ENCODE peak calls at places on chromosome 1, in four cellular contexts. One of them, this sample, is unnamed.

GRCh38 chr1:210235363-210236053 is 2.9 kb downstream of the SERTAD4 start:
- DNase-seq in AG09309: no peak
- DNase-seq in fibroblast of mammary gland: no peak
- DNase-seq in transverse colon: no peak
- DNase-seq in this sample: no peak

GRCh38 chr1:42747125-42747524 is 7.1 kb upstream of the CLDN19 start:
- DNase-seq in AG09309: no peak
- DNase-seq in fibroblast of mammary gland: peak
- DNase-seq in transverse colon: peak
- DNase-seq in this sample: no peak

GRCh38 chr1:224500802-224501201 is 66.2 kb upstream of the WDR26 start:
- DNase-seq in fibroblast of mammary gland: no peak
- DNase-seq in AG09309: no peak
- DNase-seq in transverse colon: no peak
- DNase-seq in this sample: no peak

GRCh38 chr1:165949335-165950130 is 122.1 kb downstream of the UCK2 start:
- DNase-seq in fibroblast of mammary gland: no peak
- DNase-seq in AG09309: no peak
- DNase-seq in transverse colon: no peak
- DNase-seq in this sample: peak

GRCh38 chr1:233598891-233599541 is 14.9 kb upstream of the KCNK1 start:
- DNase-seq in transverse colon: no peak
- DNase-seq in AG09309: no peak
- DNase-seq in fibroblast of mammary gland: no peak
- DNase-seq in this sample: no peak

GRCh38 chr1:1782399-1783221 is 4.3 kb upstream of the NADK start:
- DNase-seq in AG09309: peak
- DNase-seq in fibroblast of mammary gland: peak
- DNase-seq in transverse colon: peak
- DNase-seq in this sample: peak

GRCh38 chr1:114627107-114627506 is 42.7 kb downstream of the DENND2C start:
- DNase-seq in fibroblast of mammary gland: no peak
- DNase-seq in transverse colon: no peak
- DNase-seq in AG09309: no peak
- DNase-seq in this sample: no peak

GRCh38 chr1:230084408-230085177 is 17.6 kb downstream of the GALNT2 start:
- DNase-seq in fibroblast of mammary gland: peak
- DNase-seq in transverse colon: peak
- DNase-seq in AG09309: peak
- DNase-seq in this sample: peak

GRCh38 chr1:46721806-46722205 is 2.9 kb upstream of the EFCAB14 start:
- DNase-seq in AG09309: no peak
- DNase-seq in transverse colon: no peak
- DNase-seq in fibroblast of mammary gland: no peak
- DNase-seq in this sample: no peak

GRCh38 chr1:87863317-87863716 is 534.6 kb downstream of the LMO4 start:
- DNase-seq in transverse colon: no peak
- DNase-seq in AG09309: no peak
- DNase-seq in fibroblast of mammary gland: no peak
- DNase-seq in this sample: no peak

GRCh38 chr1:99469641-99470040 is 176.3 kb upstream of the PALMD start:
- DNase-seq in fibroblast of mammary gland: peak
- DNase-seq in AG09309: no peak
- DNase-seq in transverse colon: no peak
- DNase-seq in this sample: peak

GRCh38 chr1:51753969-51754368 is 124.6 kb downstream of the NRDC start:
- DNase-seq in transverse colon: no peak
- DNase-seq in AG09309: no peak
- DNase-seq in fibroblast of mammary gland: no peak
- DNase-seq in this sample: no peak

GRCh38 chr1:231836227-231836893 is 209.8 kb downstream of the DISC1 start:
- DNase-seq in transverse colon: no peak
- DNase-seq in fibroblast of mammary gland: no peak
- DNase-seq in AG09309: no peak
- DNase-seq in this sample: no peak

GRCh38 chr1:74271503-74271902 is 36.3 kb downstream of the TNNI3K start:
- DNase-seq in AG09309: no peak
- DNase-seq in fibroblast of mammary gland: no peak
- DNase-seq in transverse colon: no peak
- DNase-seq in this sample: no peak

GRCh38 chr1:55542901-55543504 is 327.8 kb upstream of the USP24 start:
- DNase-seq in AG09309: peak
- DNase-seq in transverse colon: no peak
- DNase-seq in fibroblast of mammary gland: peak
- DNase-seq in this sample: peak

GRCh38 chr1:1973716-1974642 is 29.6 kb downstream of the CFAP74 start:
- DNase-seq in fibroblast of mammary gland: no peak
- DNase-seq in AG09309: no peak
- DNase-seq in transverse colon: no peak
- DNase-seq in this sample: no peak

GRCh38 chr1:219058891-219059820 is 114.5 kb upstream of the LYPLAL1 start:
- DNase-seq in AG09309: no peak
- DNase-seq in transverse colon: no peak
- DNase-seq in fibroblast of mammary gland: peak
- DNase-seq in this sample: no peak

GRCh38 chr1:119298687-119299086 is 69.9 kb upstream of the HAO2 start:
- DNase-seq in transverse colon: no peak
- DNase-seq in AG09309: no peak
- DNase-seq in fibroblast of mammary gland: peak
- DNase-seq in this sample: peak

GRCh38 chr1:232748910-232749368 is 56.3 kb upstream of the MAP10 start:
- DNase-seq in transverse colon: no peak
- DNase-seq in fibroblast of mammary gland: no peak
- DNase-seq in AG09309: no peak
- DNase-seq in this sample: no peak

GRCh38 chr1:59699227-59699847 is 115.4 kb upstream of the HOOK1 start:
- DNase-seq in fibroblast of mammary gland: peak
- DNase-seq in transverse colon: no peak
- DNase-seq in AG09309: no peak
- DNase-seq in this sample: peak

GRCh38 chr1:24955161-24955560 is 25.1 kb upstream of the RUNX3 start:
- DNase-seq in transverse colon: no peak
- DNase-seq in fibroblast of mammary gland: peak
- DNase-seq in AG09309: peak
- DNase-seq in this sample: peak

GRCh38 chr1:76137746-76138145 is 63.2 kb downstream of the ST6GALNAC3 start:
- DNase-seq in fibroblast of mammary gland: no peak
- DNase-seq in AG09309: no peak
- DNase-seq in transverse colon: no peak
- DNase-seq in this sample: no peak

DNA sequence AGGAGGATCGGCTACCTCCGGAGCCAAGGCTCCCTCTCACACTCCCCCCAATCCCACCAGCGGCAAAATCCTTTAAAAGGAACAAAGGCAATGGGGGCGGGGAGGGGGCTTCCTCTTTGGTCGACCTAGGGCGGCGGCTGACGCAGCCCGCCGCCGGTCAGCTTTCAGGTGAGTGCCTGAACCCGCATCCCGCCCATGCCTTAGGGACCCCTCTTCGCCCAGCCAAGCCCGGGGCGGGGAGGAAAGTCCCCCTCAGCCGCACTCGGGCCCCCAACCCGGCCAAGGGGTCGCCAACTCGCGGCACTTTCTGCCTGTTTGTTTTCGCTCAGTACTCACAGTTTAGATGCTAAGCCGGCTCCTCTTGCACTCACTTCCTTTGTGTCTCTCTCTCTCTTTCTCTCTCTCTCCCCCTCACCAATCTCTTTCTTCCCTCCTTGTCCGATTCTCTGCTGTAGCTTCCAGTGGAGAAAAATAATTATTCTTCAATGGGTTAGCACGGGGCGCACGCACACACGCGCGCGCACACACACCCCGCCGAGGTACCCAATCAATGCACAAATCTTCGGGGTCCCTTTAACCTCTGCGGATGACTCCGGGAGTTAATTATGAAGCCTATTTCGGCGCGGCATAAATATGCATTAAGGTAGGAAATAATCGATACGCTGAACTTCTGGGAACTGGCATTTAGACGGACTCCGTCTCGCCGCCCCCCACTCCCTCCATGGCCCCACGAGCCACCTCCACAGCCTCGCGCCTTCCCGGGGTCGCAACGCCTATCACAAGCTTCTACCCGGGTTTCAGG is at the start of gene BLACAT1:
- DNase-seq in transverse colon: no peak
- DNase-seq in fibroblast of mammary gland: no peak
- DNase-seq in AG09309: no peak
- DNase-seq in this sample: no peak
- H3K4me3 ChIP-seq in transverse colon: peak
- H3K4me3 ChIP-seq in fibroblast of mammary gland: no peak
- H3K4me3 ChIP-seq in AG09309: no peak
- H3K4me3 ChIP-seq in this sample: no peak

GRCh38 chr1:173888749-173889148 is 20.6 kb downstream of the ZBTB37 start:
- DNase-seq in fibroblast of mammary gland: no peak
- DNase-seq in AG09309: no peak
- DNase-seq in transverse colon: no peak
- DNase-seq in this sample: no peak
- H3K4me3 ChIP-seq in fibroblast of mammary gland: no peak
- H3K4me3 ChIP-seq in AG09309: no peak
- H3K4me3 ChIP-seq in transverse colon: no peak
- H3K4me3 ChIP-seq in this sample: no peak

GRCh38 chr1:151011154-151011850 is 3.1 kb downstream of the PRUNE1 start:
- DNase-seq in transverse colon: no peak
- DNase-seq in AG09309: no peak
- DNase-seq in fibroblast of mammary gland: peak
- DNase-seq in this sample: no peak

GRCh38 chr1:151009206-151009587 is 948 bp downstream of the PRUNE1 start:
- DNase-seq in AG09309: no peak
- DNase-seq in transverse colon: no peak
- DNase-seq in fibroblast of mammary gland: peak
- DNase-seq in this sample: peak

GRCh38 chr1:151010346-151010726 is 2.1 kb downstream of the PRUNE1 start:
- DNase-seq in fibroblast of mammary gland: no peak
- DNase-seq in AG09309: no peak
- DNase-seq in transverse colon: no peak
- DNase-seq in this sample: no peak

GRCh38 chr1:151008244-151009205 is at the start of gene PRUNE1:
- DNase-seq in fibroblast of mammary gland: peak
- DNase-seq in transverse colon: peak
- DNase-seq in AG09309: peak
- DNase-seq in this sample: peak

GRCh38 chr1:151009674-151010345 is 1.6 kb downstream of the PRUNE1 start:
- DNase-seq in AG09309: no peak
- DNase-seq in transverse colon: no peak
- DNase-seq in fibroblast of mammary gland: no peak
- DNase-seq in this sample: no peak
- H3K4me3 ChIP-seq in AG09309: no peak
- H3K4me3 ChIP-seq in transverse colon: no peak
- H3K4me3 ChIP-seq in fibroblast of mammary gland: no peak
- H3K4me3 ChIP-seq in this sample: peak

DNA sequence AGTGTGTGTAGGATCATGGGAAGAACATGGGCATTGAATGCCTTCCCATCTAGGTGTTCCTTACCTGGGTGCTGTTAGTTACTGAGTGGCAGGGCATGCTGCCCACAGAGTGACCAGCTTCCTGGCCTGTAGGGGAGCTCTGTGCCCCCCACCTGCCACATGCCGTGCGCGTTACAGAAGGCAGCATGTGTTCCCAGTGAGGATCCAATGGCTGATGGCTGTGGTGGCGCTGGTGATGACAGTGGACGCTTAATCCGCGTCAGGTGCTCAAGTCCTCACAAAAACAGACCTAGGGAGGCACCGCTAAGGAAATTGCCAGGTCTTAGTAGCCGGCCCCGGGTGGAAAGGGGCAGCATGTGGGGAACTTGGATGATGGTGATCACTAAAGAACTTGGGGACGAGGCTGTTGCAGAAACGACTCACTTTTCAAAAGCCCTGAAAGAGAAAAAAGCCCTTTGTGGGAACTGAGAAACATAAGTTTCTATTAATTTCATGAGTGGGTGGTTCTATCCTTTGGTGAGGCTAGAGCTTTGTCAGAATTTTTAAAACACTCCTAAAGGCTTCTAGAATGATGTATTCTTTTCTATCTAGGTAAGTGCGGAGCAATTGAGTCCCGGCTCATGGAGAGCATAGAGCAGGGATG is 93.2 kb downstream of the PRDM2 start:
- DNase-seq in fibroblast of mammary gland: no peak
- DNase-seq in transverse colon: no peak
- DNase-seq in AG09309: no peak
- DNase-seq in this sample: no peak
- H3K4me3 ChIP-seq in fibroblast of mammary gland: no peak
- H3K4me3 ChIP-seq in transverse colon: no peak
- H3K4me3 ChIP-seq in AG09309: no peak
- H3K4me3 ChIP-seq in this sample: no peak

DNA sequence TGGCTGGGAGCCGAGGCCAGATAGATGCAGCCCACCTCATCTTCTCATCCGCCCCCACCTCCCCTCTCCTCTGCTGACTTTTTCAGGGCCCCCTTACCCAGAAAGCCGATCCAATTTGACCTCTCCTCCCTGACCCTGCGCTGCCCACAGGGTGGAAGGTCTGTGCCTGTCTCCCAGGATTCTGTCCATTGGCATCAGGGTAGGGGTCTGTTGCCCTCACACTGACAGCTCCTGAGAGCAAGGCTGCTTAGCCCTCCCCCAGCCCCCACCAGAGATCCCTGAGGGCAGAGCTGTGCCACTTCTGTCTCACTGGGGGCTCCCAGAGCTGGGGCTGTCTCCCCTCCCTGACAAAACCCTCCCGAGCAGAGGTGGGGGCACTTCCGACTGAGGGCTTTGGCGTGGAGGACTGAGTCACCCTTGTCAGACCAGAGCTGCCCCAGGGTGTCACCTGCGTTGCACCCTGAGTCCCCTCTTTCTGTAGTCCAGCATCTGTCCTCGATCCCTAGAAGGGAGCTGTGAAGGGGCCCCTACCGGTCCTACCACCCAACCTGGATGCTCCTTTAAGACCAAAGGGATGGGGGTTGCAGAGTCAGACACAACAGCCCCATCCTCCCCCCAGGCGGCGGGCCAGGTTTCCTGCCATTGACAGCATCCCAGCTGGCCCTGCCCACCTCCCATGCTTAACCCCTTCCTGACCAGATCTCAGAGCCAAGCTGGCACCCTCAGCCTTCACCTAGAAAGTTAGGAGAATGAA is 2.4 kb upstream of the FAM110D start:
- DNase-seq in fibroblast of mammary gland: no peak
- DNase-seq in transverse colon: no peak
- DNase-seq in AG09309: no peak
- DNase-seq in this sample: no peak
- H3K4me3 ChIP-seq in fibroblast of mammary gland: no peak
- H3K4me3 ChIP-seq in transverse colon: no peak
- H3K4me3 ChIP-seq in AG09309: no peak
- H3K4me3 ChIP-seq in this sample: no peak

DNA sequence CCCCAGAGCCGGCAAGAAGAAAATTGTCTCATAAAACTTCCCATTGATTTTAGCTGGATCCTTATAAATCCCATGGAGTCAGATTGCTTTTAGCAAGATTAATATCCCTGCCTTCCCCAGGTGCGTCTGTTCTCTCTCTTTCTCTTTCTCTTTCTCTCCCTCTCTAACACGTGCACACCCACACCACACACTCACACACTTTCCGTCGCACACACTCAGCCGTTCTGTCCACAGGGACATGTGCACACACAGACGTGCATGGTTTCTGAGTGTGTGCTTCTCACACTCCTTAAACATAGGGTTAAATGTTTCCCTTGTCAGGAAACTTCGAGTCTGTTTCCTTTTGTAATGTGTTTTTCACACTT is 98.7 kb upstream of the NFIA start:
- DNase-seq in AG09309: no peak
- DNase-seq in transverse colon: no peak
- DNase-seq in fibroblast of mammary gland: no peak
- DNase-seq in this sample: no peak
- H3K4me3 ChIP-seq in AG09309: no peak
- H3K4me3 ChIP-seq in transverse colon: no peak
- H3K4me3 ChIP-seq in fibroblast of mammary gland: no peak
- H3K4me3 ChIP-seq in this sample: no peak

This sample was measured in AG10803.